ENCODE peak calls at places on chromosomes 11 and 22, in six cellular contexts. A is cardiac muscle cell; N is activated CD8-positive, alpha-beta memory T cell treated with anti-CD3 and anti-CD28 coated beads for 1 hour; E is CD4-positive, alpha-beta T cell; K is head of caudate nucleus; W is GF-D8. P is an unnamed sample.

GRCh38 chr11:10551845-10552352 is 10.9 kb upstream of the RNF141 start:
- DNase-seq in A (no peak), N (no peak), E (no peak), K (no peak), W (no peak), P (no peak)

GRCh38 chr22:48156603-48157355 is 1394.3 kb downstream of the TBC1D22A start:
- DNase-seq in A (no peak), N (no peak), E (no peak), K (no peak), W (no peak), P (no peak)

GRCh38 chr11:57490456-57491248 is 24.9 kb downstream of the SLC43A1 start:
- DNase-seq in A (peak), N (no peak), E (no peak), K (no peak), W (no peak), P (no peak)

GRCh38 chr22:49112661-49113626 is 714.7 kb downstream of the BRD1 start:
- DNase-seq in A (no peak), N (no peak), E (no peak), K (no peak), W (no peak), P (no peak)

GRCh38 chr11:3617990-3618389 is 23.8 kb downstream of the ART5 start:
- DNase-seq in A (no peak), N (no peak), E (no peak), K (no peak), W (no peak), P (no peak)

GRCh38 chr11:120061761-120062560 is 76.0 kb downstream of the TRIM29 start:
- DNase-seq in A (peak), N (no peak), E (no peak), K (peak), W (no peak), P (no peak)

GRCh38 chr11:19116315-19116970 is 525 bp upstream of the ZDHHC13 start:
- DNase-seq in A (no peak), N (no peak), E (no peak), K (no peak), W (no peak), P (no peak)

GRCh38 chr22:42887523-42888507 is 30.7 kb upstream of the ARFGAP3 start:
- DNase-seq in A (no peak), N (no peak), E (no peak), K (no peak), W (no peak), P (no peak)

GRCh38 chr11:103609117-103610066 is 427.0 kb upstream of the DDI1 start:
- DNase-seq in A (peak), N (no peak), E (no peak), K (no peak), W (no peak), P (no peak)

GRCh38 chr11:109184376-109184775 is 237.6 kb upstream of the C11orf87 start:
- DNase-seq in A (no peak), N (no peak), E (no peak), K (no peak), W (no peak), P (no peak)

GRCh38 chr11:6862961-6863360 is at the start of gene OR10A2:
- DNase-seq in A (no peak), N (no peak), E (no peak), K (no peak), W (no peak), P (no peak)

GRCh38 chr22:30538280-30538679 is 8.3 kb downstream of the SEC14L6 start:
- DNase-seq in A (peak), N (no peak), E (no peak), K (no peak), W (no peak), P (no peak)

GRCh38 chr22:43375951-43376455 is 32.8 kb upstream of the SCUBE1 start:
- DNase-seq in A (peak), N (no peak), E (no peak), K (no peak), W (no peak), P (no peak)

GRCh38 chr11:19723572-19724342 is 11.1 kb downstream of the NAV2 start:
- DNase-seq in A (peak), N (no peak), E (peak), K (no peak), W (no peak), P (no peak)

GRCh38 chr11:130601141-130601540 is 152.7 kb downstream of the ADAMTS15 start:
- DNase-seq in A (peak), N (no peak), E (no peak), K (no peak), W (no peak), P (no peak)

GRCh38 chr11:24234822-24235508 is 261.9 kb upstream of the LUZP2 start:
- DNase-seq in A (peak), N (no peak), E (no peak), K (no peak), W (no peak), P (no peak)

GRCh38 chr11:125935629-125936199 is 10.1 kb upstream of the VSIG10L2 start:
- DNase-seq in A (peak), N (no peak), E (no peak), K (peak), W (no peak), P (no peak)

GRCh38 chr22:44247923-44248892 is 64.5 kb downstream of the SHISAL1 start:
- DNase-seq in A (no peak), N (no peak), E (no peak), K (no peak), W (no peak), P (no peak)

GRCh38 chr11:118635237-118635591 is 27.8 kb downstream of the PHLDB1 start:
- DNase-seq in A (no peak), N (no peak), E (no peak), K (peak), W (no peak), P (no peak)

GRCh38 chr11:35250631-35251030 is 111.7 kb downstream of the CD44 start:
- DNase-seq in A (no peak), N (no peak), E (no peak), K (no peak), W (no peak), P (no peak)

GRCh38 chr22:50136431-50137047 is 34.0 kb upstream of the PANX2 start:
- DNase-seq in A (peak), N (no peak), E (no peak), K (peak), W (no peak), P (no peak)

GRCh38 chr11:8682219-8683114 is at the start of the genes RPL27A and TRIM66:
- DNase-seq in A (peak), N (peak), E (peak), K (peak), W (peak), P (peak)

GRCh38 chr11:28963189-28963588 is 855.0 kb downstream of the METTL15 start:
- DNase-seq in A (peak), N (no peak), E (no peak), K (no peak), W (no peak), P (no peak)

GRCh38 chr22:37740455-37741311 is 43.8 kb downstream of the TRIOBP start:
- DNase-seq in A (no peak), N (peak), E (no peak), K (no peak), W (no peak), P (no peak)

GRCh38 chr11:69460540-69461257 is 20.8 kb upstream of the LINC01488 start:
- DNase-seq in A (peak), N (no peak), E (no peak), K (no peak), W (no peak), P (no peak)

GRCh38 chr11:119335655-119336543 is 1.6 kb downstream of the RNF26 start:
- DNase-seq in A (no peak), N (no peak), E (no peak), K (no peak), W (no peak), P (no peak)

GRCh38 chr22:19828035-19828401 is 26.7 kb downstream of the GNB1L start:
- DNase-seq in A (no peak), N (no peak), E (no peak), K (no peak), W (no peak), P (no peak)

GRCh38 chr22:39577900-39578299 is 7.3 kb downstream of the CACNA1I start:
- DNase-seq in A (no peak), N (no peak), E (no peak), K (no peak), W (no peak), P (no peak)

GRCh38 chr11:79212711-79213110 is 228.1 kb downstream of the TENM4 start:
- DNase-seq in A (no peak), N (no peak), E (no peak), K (peak), W (no peak), P (no peak)

GRCh38 chr11:47373876-47374820 is 4.2 kb downstream of the SPI1 start:
- DNase-seq in A (peak), N (peak), E (peak), K (peak), W (no peak), P (peak)

GRCh38 chr11:77083553-77084245 is 16.9 kb downstream of the CAPN5 start:
- DNase-seq in A (no peak), N (no peak), E (no peak), K (peak), W (no peak), P (no peak)

GRCh38 chr11:44939673-44940072 is 11.0 kb downstream of the TP53I11 start:
- DNase-seq in A (peak), N (no peak), E (no peak), K (no peak), W (no peak), P (no peak)

GRCh38 chr11:77208535-77208934 is 80.5 kb downstream of the MYO7A start:
- DNase-seq in A (no peak), N (no peak), E (no peak), K (no peak), W (no peak), P (no peak)